ENCODE peak calls at places on chromosome 7, in eight cellular contexts. N is GM10248, M is fibroblast of gingiva, A is ovary, X is PC-9, E is activated gamma-delta T cell treated with Interleukin-2 at 50 U/mL for 16 hours, Z is left cardiac atrium, G is NCI-H2107. V is an unnamed sample.

GRCh38 chr7:29588900-29589696 is 25.5 kb downstream of the PRR15 start:
- DNase-seq in M (peak; percentile 34), E (no peak), X (no peak), A (no peak), N (peak; percentile 57), Z (no peak), G (no peak), V (peak; percentile 54)

GRCh38 chr7:81267508-81267907 is 348.7 kb upstream of the SEMA3C start:
- DNase-seq in A (no peak), G (no peak), Z (no peak), E (no peak), X (peak; percentile 70), N (no peak), M (no peak), V (no peak)

GRCh38 chr7:106110885-106111670 is 1.0 kb downstream of the SYPL1 start:
- DNase-seq in Z (no peak), E (no peak), M (no peak), N (no peak), A (no peak), G (no peak), X (no peak), V (peak; percentile 59)

GRCh38 chr7:18846765-18847215 is 270.6 kb downstream of the TWIST1 start:
- DNase-seq in N (no peak), Z (no peak), X (no peak), A (no peak), E (no peak), M (peak; percentile 73), G (no peak), V (peak; percentile 94)

GRCh38 chr7:134730359-134730758 is 49.1 kb upstream of the CALD1 start:
- DNase-seq in Z (no peak), A (no peak), N (no peak), M (peak; percentile 71), E (no peak), G (no peak), X (no peak), V (peak; percentile 73)

GRCh38 chr7:70719120-70719519 is 412.8 kb upstream of the GALNT17 start:
- DNase-seq in G (no peak), N (no peak), M (no peak), X (no peak), E (no peak), A (no peak), Z (no peak), V (no peak)

GRCh38 chr7:945556-946255 is 8.8 kb downstream of the ADAP1 start:
- DNase-seq in M (no peak), Z (no peak), A (no peak), E (no peak), G (no peak), X (peak; percentile 99), N (no peak), V (no peak)

GRCh38 chr7:68529221-68529620 is 1069.1 kb upstream of the AUTS2 start:
- DNase-seq in Z (no peak), A (no peak), X (no peak), G (no peak), M (no peak), E (no peak), N (no peak), V (no peak)

GRCh38 chr7:150838965-150839650 is 13.2 kb upstream of the AOC1 start:
- DNase-seq in M (no peak), N (no peak), Z (no peak), A (peak; percentile 66), E (no peak), X (no peak), G (no peak), V (no peak)